ENCODE peak calls at places on chromosomes 12 and 14, in four cellular contexts. O, E, J and C are unnamed samples.

GRCh38 chr14:76376001-76376404 is at the start of gene ESRRB:
- DNase-seq in O (no peak), E (no peak), J (no peak), C (peak; percentile 74)

GRCh38 chr12:96099986-96100385 is 64.6 kb upstream of the LTA4H start:
- DNase-seq in O (no peak), E (no peak), J (no peak), C (no peak)

GRCh38 chr12:116556964-116557706 is 2.0 kb upstream of the MAP1LC3B2 start:
- DNase-seq in O (no peak), E (no peak), J (no peak), C (no peak)

GRCh38 chr12:115623764-115624334 is 653.6 kb downstream of the MED13L start:
- DNase-seq in O (no peak), E (no peak), J (no peak), C (no peak)

GRCh38 chr12:85664429-85664828 is 171.8 kb downstream of the RASSF9 start:
- DNase-seq in O (no peak), E (no peak), J (no peak), C (no peak)

GRCh38 chr14:74582910-74583581 is 29.0 kb downstream of the LTBP2 start:
- DNase-seq in O (no peak), E (no peak), J (no peak), C (no peak)

GRCh38 chr12:94831081-94831747 is 172.3 kb downstream of the NDUFA12 start:
- DNase-seq in O (no peak), E (no peak), J (no peak), C (no peak)

GRCh38 chr14:101628471-101628966 is 67.2 kb downstream of the DIO3 start:
- DNase-seq in O (peak; percentile 79), E (peak; percentile 72), J (peak; percentile 75), C (peak; percentile 83)

GRCh38 chr12:62299617-62300016 is 39.4 kb downstream of the USP15 start:
- DNase-seq in O (no peak), E (no peak), J (no peak), C (no peak)

GRCh38 chr12:121657305-121658008 is 12.0 kb downstream of the MORN3 start:
- DNase-seq in O (no peak), E (no peak), J (no peak), C (no peak)

GRCh38 chr12:27422697-27423096 is 23.8 kb upstream of the SMCO2 start:
- DNase-seq in O (no peak), E (no peak), J (no peak), C (peak; percentile 15)

GRCh38 chr14:20697273-20698017 is 8.9 kb downstream of the ANG start:
- DNase-seq in O (peak; percentile 35), E (peak; percentile 60), J (peak; percentile 76), C (peak; percentile 77)

GRCh38 chr12:41402804-41403203 is 214.7 kb downstream of the PDZRN4 start:
- DNase-seq in O (no peak), E (no peak), J (no peak), C (peak; percentile 2)

GRCh38 chr12:57237952-57238853 is 8.7 kb downstream of the SHMT2 start:
- DNase-seq in O (no peak), E (no peak), J (no peak), C (peak; percentile 65)

GRCh38 chr12:120365675-120366340 is 3.2 kb downstream of the MSI1 start:
- DNase-seq in O (no peak), E (peak; percentile 62), J (no peak), C (no peak)

GRCh38 chr14:106506901-106507305 is 980.5 kb downstream of the TMEM121 start:
- DNase-seq in O (no peak), E (no peak), J (no peak), C (no peak)

GRCh38 chr12:93139028-93139665 is 210.1 kb upstream of the EEA1 start:
- DNase-seq in O (no peak), E (no peak), J (no peak), C (no peak)

GRCh38 chr12:104547239-104547638 is 90.5 kb downstream of the CHST11 start:
- DNase-seq in O (no peak), E (no peak), J (no peak), C (no peak)

GRCh38 chr12:1544991-1545700 is 49.2 kb downstream of the FBXL14 start:
- DNase-seq in O (no peak), E (no peak), J (no peak), C (peak; percentile 53)

GRCh38 chr12:93783827-93784226 is 106.7 kb downstream of the CRADD start:
- DNase-seq in O (no peak), E (no peak), J (no peak), C (no peak)

GRCh38 chr14:94388027-94388895 is at the start of gene SERPINA1:
- DNase-seq in O (no peak), E (peak; percentile 81), J (no peak), C (no peak)

GRCh38 chr14:92874961-92875360 is 48.0 kb upstream of the CHGA start:
- DNase-seq in O (no peak), E (no peak), J (no peak), C (no peak)

GRCh38 chr12:46798648-46799047 is 27.1 kb downstream of the SLC38A4 start:
- DNase-seq in O (no peak), E (no peak), J (no peak), C (no peak)

GRCh38 chr14:44963775-44964380 is 1.9 kb downstream of the TOGARAM1 start:
- DNase-seq in O (no peak), E (no peak), J (no peak), C (no peak)

GRCh38 chr12:14756331-14757143 is 46.7 kb downstream of the WBP11 start:
- DNase-seq in O (no peak), E (no peak), J (no peak), C (peak; percentile 42)

GRCh38 chr14:75450381-75451276 is 22.8 kb downstream of the JDP2 start:
- DNase-seq in O (peak; percentile 63), E (peak; percentile 53), J (no peak), C (no peak)

GRCh38 chr12:83015390-83016225 is 328.9 kb downstream of the TMTC2 start:
- DNase-seq in O (peak; percentile 36), E (no peak), J (no peak), C (no peak)

GRCh38 chr12:93671044-93671443 is 6.1 kb upstream of the CRADD start:
- DNase-seq in O (no peak), E (no peak), J (no peak), C (no peak)

GRCh38 chr12:101695698-101696097 is 1.7 kb upstream of the CHPT1 start:
- DNase-seq in O (no peak), E (no peak), J (no peak), C (no peak)

GRCh38 chr12:55728932-55729591 is at the start of gene CD63:
- DNase-seq in O (peak; percentile 96), E (peak; percentile 94), J (peak; percentile 92), C (peak; percentile 57)

GRCh38 chr14:55746533-55746932 is 166.5 kb downstream of the KTN1 start:
- DNase-seq in O (no peak), E (no peak), J (no peak), C (no peak)

GRCh38 chr14:100317897-100318808 is 5.0 kb upstream of the SLC25A47 start:
- DNase-seq in O (peak; percentile 79), E (peak; percentile 71), J (peak; percentile 74), C (peak; percentile 77)

GRCh38 chr12:46553266-46553665 is 180.7 kb upstream of the SLC38A2 start:
- DNase-seq in O (no peak), E (no peak), J (no peak), C (peak; percentile 51)

DNA sequence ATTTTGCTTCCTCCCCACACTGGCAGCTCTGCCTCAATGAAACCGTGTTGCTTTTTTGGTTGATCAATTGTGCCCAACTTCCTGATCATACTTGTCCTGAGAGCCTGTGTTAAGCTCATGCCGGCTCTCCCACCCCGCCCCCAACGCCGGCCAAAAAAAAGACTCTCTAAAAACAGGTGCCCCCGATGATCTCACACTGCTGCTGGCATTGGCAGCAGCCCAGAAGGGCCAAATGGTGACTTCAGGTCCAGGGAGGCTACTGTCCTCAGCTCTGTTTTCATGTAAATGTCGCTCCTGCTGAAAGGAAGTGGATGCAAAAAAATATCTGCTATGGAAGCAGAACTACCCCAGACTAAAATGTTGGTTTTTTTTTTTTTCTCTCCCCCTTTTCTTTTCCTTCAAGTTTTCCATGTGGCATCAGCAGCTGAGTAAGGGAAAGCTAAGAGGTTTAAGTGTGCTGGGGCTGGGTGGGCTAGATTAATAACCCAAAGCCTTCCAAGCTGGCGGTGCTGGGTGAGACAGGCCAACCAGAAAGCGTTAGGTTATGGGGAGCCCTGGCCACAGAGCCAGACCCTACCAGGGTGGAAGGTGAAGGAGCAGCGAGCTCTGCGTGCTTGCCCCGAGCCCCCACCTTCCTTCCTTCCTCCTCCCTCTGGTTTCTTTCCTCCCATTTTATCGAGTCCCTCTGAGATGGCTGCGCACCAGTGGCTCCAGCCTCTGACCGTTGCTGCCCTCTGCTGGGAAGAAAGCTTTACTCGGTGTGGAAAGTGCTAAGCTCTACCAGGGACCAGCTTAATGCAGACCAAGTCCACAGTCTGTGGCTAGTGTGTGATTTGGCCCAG is 396.1 kb downstream of the NRXN3 start:
- DNase-seq in O (peak; percentile 55), E (peak; percentile 59), J (peak; percentile 87), C (peak; percentile 79)
- H3K4me3 ChIP-seq in O (no peak overlapping the region), E (no peak overlapping the region), J (peak overlapping the region; percentile 23), C (no peak overlapping the region)

GRCh38 chr14:69303086-69303485 is 43.1 kb downstream of the GALNT16 start:
- DNase-seq in O (no peak), E (no peak), J (no peak), C (no peak)
- H3K27me3 ChIP-seq in O (no peaks in the 10 kb centered on the region), E (no peaks in the 10 kb centered on the region), J (no peaks in the 10 kb centered on the region), C (peaks cover 21% of the 10 kb centered on the region)

GRCh38 chr12:8037947-8038346 is 5.4 kb downstream of the FOXJ2 start:
- DNase-seq in O (no peak), E (no peak), J (no peak), C (no peak)

GRCh38 chr12:8034802-8035201 is 2.3 kb downstream of the FOXJ2 start:
- DNase-seq in O (no peak), E (no peak), J (no peak), C (no peak)

GRCh38 chr12:8035440-8036010 is 3.0 kb downstream of the FOXJ2 start:
- DNase-seq in O (no peak), E (no peak), J (no peak), C (no peak)

GRCh38 chr12:8037046-8037663 is 4.6 kb downstream of the FOXJ2 start:
- DNase-seq in O (no peak), E (no peak), J (no peak), C (no peak)

GRCh38 chr12:8036366-8036765 is 3.9 kb downstream of the FOXJ2 start:
- DNase-seq in O (no peak), E (peak; percentile 55), J (no peak), C (no peak)
- H3K4me3 ChIP-seq in O (no peak overlapping the region), E (no peak overlapping the region), J (no peak overlapping the region), C (no peak overlapping the region)

GRCh38 chr14:72852194-72852593 is 41.7 kb downstream of the DPF3 start:
- DNase-seq in O (no peak), E (no peak), J (no peak), C (no peak)

GRCh38 chr14:72851660-72852059 is 42.2 kb downstream of the DPF3 start:
- DNase-seq in O (no peak), E (no peak), J (no peak), C (peak; percentile 21)

GRCh38 chr14:72847721-72848120 is 46.2 kb downstream of the DPF3 start:
- DNase-seq in O (no peak), E (no peak), J (no peak), C (no peak)

GRCh38 chr14:72850360-72850759 is 43.5 kb downstream of the DPF3 start:
- DNase-seq in O (no peak), E (no peak), J (no peak), C (no peak)

DNA sequence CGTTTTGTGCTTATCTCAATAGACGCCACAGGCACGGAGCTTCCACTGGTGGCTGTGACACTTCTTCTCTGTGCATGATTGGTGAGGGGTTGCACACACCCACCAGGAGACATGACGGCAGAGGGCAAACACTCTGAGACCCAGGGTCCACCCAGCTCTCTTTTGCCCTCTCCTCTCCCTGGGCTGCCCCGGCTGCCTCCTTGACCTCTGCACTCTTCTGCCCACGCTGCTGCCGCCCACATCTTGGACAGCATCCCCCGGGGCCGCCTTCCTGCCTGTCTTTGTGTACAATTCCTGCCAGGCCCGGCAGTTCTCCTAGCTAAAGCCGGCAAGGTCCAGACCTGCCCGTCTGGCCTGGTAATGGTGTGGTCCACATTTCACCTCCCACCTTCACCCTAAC is 44.7 kb downstream of the DPF3 start:
- DNase-seq in O (no peak), E (no peak), J (no peak), C (no peak)
- H3K27me3 ChIP-seq in O (no peaks in the 10 kb centered on the region), E (no peaks in the 10 kb centered on the region), J (no peaks in the 10 kb centered on the region), C (no peaks in the 10 kb centered on the region)